ENCODE peak calls at places on chromosomes 11 and 22, in seven cellular contexts. One of them, this sample, is unnamed.

GRCh38 chr11:103862827-103863213 is 173.6 kb upstream of the DDI1 start:
- DNase-seq in astrocyte of the cerebellum: no peak
- DNase-seq in HFF-Myc: no peak
- DNase-seq in progenitor cell of endocrine pancreas: no peak
- DNase-seq in transverse colon: no peak
- DNase-seq in WTC11: peak; percentile 17
- DNase-seq in Calu3: no peak
- DNase-seq in this sample: no peak

GRCh38 chr11:82732734-82733443 is 775 bp downstream of the FAM181B start:
- DNase-seq in transverse colon: peak; percentile 13
- DNase-seq in HFF-Myc: no peak
- DNase-seq in Calu3: peak; percentile 10
- DNase-seq in astrocyte of the cerebellum: no peak
- DNase-seq in WTC11: peak; percentile 29
- DNase-seq in progenitor cell of endocrine pancreas: peak; percentile 46
- DNase-seq in this sample: no peak

GRCh38 chr11:46281374-46281831 is 3.9 kb downstream of the CREB3L1 start:
- DNase-seq in WTC11: no peak
- DNase-seq in progenitor cell of endocrine pancreas: no peak
- DNase-seq in astrocyte of the cerebellum: no peak
- DNase-seq in Calu3: no peak
- DNase-seq in transverse colon: peak; percentile 80
- DNase-seq in HFF-Myc: no peak
- DNase-seq in this sample: no peak

GRCh38 chr11:128810784-128811514 is 56.1 kb downstream of the KCNJ1 start:
- DNase-seq in transverse colon: no peak
- DNase-seq in WTC11: no peak
- DNase-seq in HFF-Myc: no peak
- DNase-seq in Calu3: no peak
- DNase-seq in progenitor cell of endocrine pancreas: no peak
- DNase-seq in astrocyte of the cerebellum: no peak
- DNase-seq in this sample: no peak

GRCh38 chr11:6646040-6646439 is 9.6 kb downstream of the DCHS1 start:
- DNase-seq in transverse colon: no peak
- DNase-seq in astrocyte of the cerebellum: no peak
- DNase-seq in Calu3: no peak
- DNase-seq in progenitor cell of endocrine pancreas: no peak
- DNase-seq in HFF-Myc: no peak
- DNase-seq in WTC11: no peak
- DNase-seq in this sample: peak; percentile 87

GRCh38 chr22:22578702-22579424 is 19.8 kb upstream of the PRAME start:
- DNase-seq in Calu3: peak; percentile 29
- DNase-seq in transverse colon: no peak
- DNase-seq in astrocyte of the cerebellum: no peak
- DNase-seq in HFF-Myc: no peak
- DNase-seq in progenitor cell of endocrine pancreas: no peak
- DNase-seq in WTC11: no peak
- DNase-seq in this sample: no peak

GRCh38 chr22:38694049-38694448 is 6.7 kb downstream of the JOSD1 start:
- DNase-seq in astrocyte of the cerebellum: no peak
- DNase-seq in transverse colon: peak; percentile 72
- DNase-seq in progenitor cell of endocrine pancreas: no peak
- DNase-seq in WTC11: no peak
- DNase-seq in Calu3: no peak
- DNase-seq in HFF-Myc: no peak
- DNase-seq in this sample: no peak

GRCh38 chr11:75465701-75466531 is 32.9 kb upstream of the KLHL35 start:
- DNase-seq in transverse colon: no peak
- DNase-seq in Calu3: no peak
- DNase-seq in HFF-Myc: no peak
- DNase-seq in progenitor cell of endocrine pancreas: no peak
- DNase-seq in astrocyte of the cerebellum: peak; percentile 49
- DNase-seq in WTC11: no peak
- DNase-seq in this sample: no peak

GRCh38 chr11:10500757-10501684 is 40.0 kb downstream of the RNF141 start:
- DNase-seq in Calu3: no peak
- DNase-seq in HFF-Myc: no peak
- DNase-seq in progenitor cell of endocrine pancreas: no peak
- DNase-seq in WTC11: no peak
- DNase-seq in astrocyte of the cerebellum: no peak
- DNase-seq in transverse colon: no peak
- DNase-seq in this sample: peak; percentile 76

GRCh38 chr11:73367482-73368024 is 8.6 kb upstream of the RELT start:
- DNase-seq in transverse colon: no peak
- DNase-seq in Calu3: no peak
- DNase-seq in progenitor cell of endocrine pancreas: no peak
- DNase-seq in HFF-Myc: no peak
- DNase-seq in astrocyte of the cerebellum: no peak
- DNase-seq in WTC11: no peak
- DNase-seq in this sample: no peak

GRCh38 chr11:103537904-103538502 is 428.8 kb downstream of the DYNC2H1 start:
- DNase-seq in astrocyte of the cerebellum: no peak
- DNase-seq in WTC11: no peak
- DNase-seq in transverse colon: no peak
- DNase-seq in HFF-Myc: peak; percentile 35
- DNase-seq in Calu3: peak; percentile 6
- DNase-seq in progenitor cell of endocrine pancreas: no peak
- DNase-seq in this sample: no peak

GRCh38 chr11:19557720-19558140 is 154.9 kb upstream of the NAV2 start:
- DNase-seq in Calu3: peak; percentile 87
- DNase-seq in astrocyte of the cerebellum: no peak
- DNase-seq in WTC11: peak; percentile 93
- DNase-seq in progenitor cell of endocrine pancreas: peak; percentile 81
- DNase-seq in HFF-Myc: peak; percentile 32
- DNase-seq in transverse colon: peak; percentile 88
- DNase-seq in this sample: peak; percentile 92

GRCh38 chr22:47067911-47068654 is 305.6 kb downstream of the TBC1D22A start:
- DNase-seq in transverse colon: peak; percentile 1
- DNase-seq in astrocyte of the cerebellum: no peak
- DNase-seq in Calu3: no peak
- DNase-seq in progenitor cell of endocrine pancreas: no peak
- DNase-seq in WTC11: no peak
- DNase-seq in HFF-Myc: no peak
- DNase-seq in this sample: no peak

GRCh38 chr11:72228844-72229231 is 4.3 kb downstream of the INPPL1 start:
- DNase-seq in Calu3: no peak
- DNase-seq in transverse colon: no peak
- DNase-seq in progenitor cell of endocrine pancreas: no peak
- DNase-seq in WTC11: no peak
- DNase-seq in astrocyte of the cerebellum: no peak
- DNase-seq in HFF-Myc: no peak
- DNase-seq in this sample: peak; percentile 73

GRCh38 chr22:20588843-20589581 is 81.6 kb downstream of the MED15 start:
- DNase-seq in progenitor cell of endocrine pancreas: no peak
- DNase-seq in WTC11: no peak
- DNase-seq in astrocyte of the cerebellum: no peak
- DNase-seq in transverse colon: no peak
- DNase-seq in Calu3: no peak
- DNase-seq in HFF-Myc: no peak
- DNase-seq in this sample: no peak

GRCh38 chr11:82631722-82632630 is 101.7 kb downstream of the FAM181B start:
- DNase-seq in Calu3: no peak
- DNase-seq in WTC11: no peak
- DNase-seq in progenitor cell of endocrine pancreas: no peak
- DNase-seq in transverse colon: no peak
- DNase-seq in astrocyte of the cerebellum: no peak
- DNase-seq in HFF-Myc: no peak
- DNase-seq in this sample: no peak

GRCh38 chr22:20551805-20552449 is 44.5 kb downstream of the MED15 start:
- DNase-seq in WTC11: no peak
- DNase-seq in transverse colon: no peak
- DNase-seq in HFF-Myc: no peak
- DNase-seq in progenitor cell of endocrine pancreas: no peak
- DNase-seq in Calu3: no peak
- DNase-seq in astrocyte of the cerebellum: no peak
- DNase-seq in this sample: no peak

GRCh38 chr22:32426881-32427280 is 14.8 kb upstream of the RTCB start:
- DNase-seq in astrocyte of the cerebellum: no peak
- DNase-seq in Calu3: no peak
- DNase-seq in HFF-Myc: no peak
- DNase-seq in progenitor cell of endocrine pancreas: no peak
- DNase-seq in transverse colon: no peak
- DNase-seq in WTC11: no peak
- DNase-seq in this sample: no peak

GRCh38 chr22:35882226-35883027 is 146.2 kb downstream of the RBFOX2 start:
- DNase-seq in astrocyte of the cerebellum: no peak
- DNase-seq in transverse colon: no peak
- DNase-seq in Calu3: no peak
- DNase-seq in HFF-Myc: no peak
- DNase-seq in progenitor cell of endocrine pancreas: no peak
- DNase-seq in WTC11: no peak
- DNase-seq in this sample: no peak

GRCh38 chr11:120950880-120951279 is 73.0 kb upstream of the TBCEL start:
- DNase-seq in transverse colon: no peak
- DNase-seq in Calu3: no peak
- DNase-seq in WTC11: no peak
- DNase-seq in HFF-Myc: no peak
- DNase-seq in astrocyte of the cerebellum: no peak
- DNase-seq in progenitor cell of endocrine pancreas: no peak
- DNase-seq in this sample: no peak

GRCh38 chr11:120952503-120953229 is 71.2 kb upstream of the TBCEL start:
- DNase-seq in transverse colon: peak; percentile 79
- DNase-seq in progenitor cell of endocrine pancreas: peak; percentile 81
- DNase-seq in HFF-Myc: peak; percentile 21
- DNase-seq in Calu3: peak; percentile 61
- DNase-seq in WTC11: peak; percentile 94
- DNase-seq in astrocyte of the cerebellum: peak; percentile 51
- DNase-seq in this sample: peak; percentile 89

GRCh38 chr11:120954381-120954780 is 69.5 kb upstream of the TBCEL start:
- DNase-seq in WTC11: no peak
- DNase-seq in progenitor cell of endocrine pancreas: no peak
- DNase-seq in HFF-Myc: no peak
- DNase-seq in astrocyte of the cerebellum: no peak
- DNase-seq in Calu3: no peak
- DNase-seq in transverse colon: no peak
- DNase-seq in this sample: no peak

GRCh38 chr11:120956710-120957500 is 67.0 kb upstream of the TBCEL start:
- DNase-seq in Calu3: no peak
- DNase-seq in transverse colon: no peak
- DNase-seq in progenitor cell of endocrine pancreas: no peak
- DNase-seq in astrocyte of the cerebellum: no peak
- DNase-seq in HFF-Myc: no peak
- DNase-seq in WTC11: peak; percentile 48
- DNase-seq in this sample: no peak

GRCh38 chr11:120953230-120953558 is 70.7 kb upstream of the TBCEL start:
- DNase-seq in Calu3: no peak
- DNase-seq in transverse colon: no peak
- DNase-seq in astrocyte of the cerebellum: no peak
- DNase-seq in WTC11: no peak
- DNase-seq in HFF-Myc: no peak
- DNase-seq in progenitor cell of endocrine pancreas: no peak
- DNase-seq in this sample: no peak
- TF ChIP-seq CTCF in Calu3: no peak
- TF ChIP-seq CTCF in transverse colon: no peak
- TF ChIP-seq CTCF in astrocyte of the cerebellum: no peak
- TF ChIP-seq CTCF in WTC11: no peak
- TF ChIP-seq CTCF in HFF-Myc: no peak
- TF ChIP-seq CTCF in progenitor cell of endocrine pancreas: no peak
- TF ChIP-seq CTCF in this sample: no peak

DNA sequence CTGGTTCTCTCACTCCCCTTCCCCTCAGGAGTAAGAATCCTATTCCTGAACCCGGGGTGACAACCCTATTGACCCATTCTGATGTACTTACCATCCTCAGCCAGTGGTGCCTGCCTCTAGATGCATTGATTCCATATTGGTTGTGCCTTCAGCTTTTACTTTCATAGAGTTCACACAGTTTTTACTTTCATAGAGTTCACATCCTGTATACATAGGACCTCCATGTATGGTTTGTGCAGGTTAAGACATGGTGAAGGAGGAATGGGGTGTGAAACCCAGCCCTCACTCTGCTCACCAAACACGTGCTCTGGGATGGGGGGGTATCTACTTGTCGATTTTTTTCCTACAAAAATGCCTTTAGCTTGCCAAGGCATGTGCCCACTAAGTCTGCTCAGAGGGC is 105.6 kb upstream of the TBCEL start:
- DNase-seq in WTC11: no peak
- DNase-seq in progenitor cell of endocrine pancreas: no peak
- DNase-seq in astrocyte of the cerebellum: no peak
- DNase-seq in HFF-Myc: no peak
- DNase-seq in Calu3: no peak
- DNase-seq in transverse colon: no peak
- DNase-seq in this sample: no peak
- TF ChIP-seq CTCF in WTC11: no peak
- TF ChIP-seq CTCF in progenitor cell of endocrine pancreas: no peak
- TF ChIP-seq CTCF in astrocyte of the cerebellum: no peak
- TF ChIP-seq CTCF in HFF-Myc: no peak
- TF ChIP-seq CTCF in Calu3: no peak
- TF ChIP-seq CTCF in transverse colon: no peak
- TF ChIP-seq CTCF in this sample: no peak

DNA sequence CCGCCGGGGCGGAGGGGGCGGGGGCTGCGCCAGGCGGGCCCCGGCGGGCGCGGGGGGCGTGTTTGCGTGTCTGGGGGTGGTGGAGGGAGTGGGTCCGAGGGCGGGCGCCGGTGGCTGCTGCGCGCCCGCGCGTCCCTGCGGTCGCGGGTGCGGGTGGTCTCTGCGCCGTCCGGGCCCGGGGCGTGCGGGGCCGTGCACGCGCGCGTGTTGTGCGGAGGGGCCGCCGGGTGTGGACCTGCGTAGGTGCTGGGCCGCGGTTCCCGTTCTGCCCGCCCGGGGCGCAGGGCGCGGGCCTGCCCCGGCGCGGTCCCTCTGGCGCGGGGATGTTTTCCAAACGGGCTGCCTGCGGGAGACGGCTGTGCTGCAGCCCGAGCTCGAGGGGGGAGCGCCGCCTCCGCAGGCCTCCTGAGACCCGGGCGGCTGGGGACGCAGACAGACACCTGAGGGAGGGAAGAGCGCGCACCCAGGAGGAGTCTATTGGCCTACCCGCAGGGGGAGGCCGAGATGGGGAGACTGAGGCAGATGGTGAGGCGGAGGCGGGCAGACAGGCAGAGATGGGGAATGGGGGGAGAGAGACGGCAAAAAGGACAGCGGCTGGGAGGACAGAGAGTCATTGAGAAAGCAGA is 442 bp downstream of the PELI3 start:
- DNase-seq in WTC11: peak; percentile 57
- DNase-seq in astrocyte of the cerebellum: no peak
- DNase-seq in transverse colon: peak; percentile 45
- DNase-seq in Calu3: peak; percentile 63
- DNase-seq in progenitor cell of endocrine pancreas: peak; percentile 49
- DNase-seq in HFF-Myc: no peak
- DNase-seq in this sample: no peak
- TF ChIP-seq CTCF in WTC11: no peak
- TF ChIP-seq CTCF in astrocyte of the cerebellum: no peak
- TF ChIP-seq CTCF in transverse colon: peak; percentile 36
- TF ChIP-seq CTCF in Calu3: peak; percentile 14
- TF ChIP-seq CTCF in progenitor cell of endocrine pancreas: peak; percentile 59
- TF ChIP-seq CTCF in HFF-Myc: no peak
- TF ChIP-seq CTCF in this sample: peak; percentile 37

GRCh38 chr11:102528618-102529017 is 1.9 kb downstream of the MMP7 start:
- DNase-seq in transverse colon: no peak
- DNase-seq in WTC11: no peak
- DNase-seq in HFF-Myc: no peak
- DNase-seq in Calu3: no peak
- DNase-seq in astrocyte of the cerebellum: no peak
- DNase-seq in progenitor cell of endocrine pancreas: no peak
- DNase-seq in this sample: no peak

GRCh38 chr11:102530558-102530957 is at the start of gene MMP7:
- DNase-seq in HFF-Myc: no peak
- DNase-seq in progenitor cell of endocrine pancreas: no peak
- DNase-seq in Calu3: peak; percentile 53
- DNase-seq in transverse colon: no peak
- DNase-seq in astrocyte of the cerebellum: no peak
- DNase-seq in WTC11: no peak
- DNase-seq in this sample: no peak

GRCh38 chr11:102539567-102539966 is 9.0 kb upstream of the MMP7 start:
- DNase-seq in astrocyte of the cerebellum: no peak
- DNase-seq in progenitor cell of endocrine pancreas: no peak
- DNase-seq in transverse colon: no peak
- DNase-seq in Calu3: no peak
- DNase-seq in WTC11: no peak
- DNase-seq in HFF-Myc: no peak
- DNase-seq in this sample: no peak

GRCh38 chr11:102534261-102534872 is 3.8 kb upstream of the MMP7 start:
- DNase-seq in Calu3: no peak
- DNase-seq in WTC11: no peak
- DNase-seq in astrocyte of the cerebellum: no peak
- DNase-seq in progenitor cell of endocrine pancreas: no peak
- DNase-seq in HFF-Myc: no peak
- DNase-seq in transverse colon: no peak
- DNase-seq in this sample: no peak
- TF ChIP-seq CTCF in Calu3: no peak
- TF ChIP-seq CTCF in WTC11: no peak
- TF ChIP-seq CTCF in astrocyte of the cerebellum: no peak
- TF ChIP-seq CTCF in progenitor cell of endocrine pancreas: no peak
- TF ChIP-seq CTCF in HFF-Myc: no peak
- TF ChIP-seq CTCF in transverse colon: no peak
- TF ChIP-seq CTCF in this sample: peak; percentile 16